ENCODE peak calls at places on chromosome 7, in eight cellular contexts. One of them, this sample, is unnamed.

GRCh38 chr7:155093586-155093985 is 23.5 kb downstream of the HTR5A start:
- DNase-seq in A673: no peak
- DNase-seq in NB4: no peak
- DNase-seq in Calu3: no peak
- DNase-seq in progenitor cell of endocrine pancreas: no peak
- DNase-seq in heart right ventricle: no peak
- DNase-seq in CD4-positive, alpha-beta T cell: no peak
- DNase-seq in fibroblast of mammary gland: no peak
- DNase-seq in this sample: no peak

GRCh38 chr7:20064974-20065862 is 152.0 kb downstream of the MACC1 start:
- DNase-seq in A673: no peak
- DNase-seq in NB4: no peak
- DNase-seq in Calu3: no peak
- DNase-seq in progenitor cell of endocrine pancreas: no peak
- DNase-seq in heart right ventricle: no peak
- DNase-seq in CD4-positive, alpha-beta T cell: no peak
- DNase-seq in fibroblast of mammary gland: peak
- DNase-seq in this sample: no peak

GRCh38 chr7:66837007-66837406 is 84.0 kb upstream of the TMEM248 start:
- DNase-seq in A673: peak
- DNase-seq in NB4: peak
- DNase-seq in Calu3: peak
- DNase-seq in progenitor cell of endocrine pancreas: no peak
- DNase-seq in heart right ventricle: no peak
- DNase-seq in CD4-positive, alpha-beta T cell: no peak
- DNase-seq in fibroblast of mammary gland: peak
- DNase-seq in this sample: no peak

GRCh38 chr7:132619967-132620366 is 43.7 kb upstream of the PLXNA4 start:
- DNase-seq in A673: no peak
- DNase-seq in NB4: no peak
- DNase-seq in Calu3: no peak
- DNase-seq in progenitor cell of endocrine pancreas: no peak
- DNase-seq in heart right ventricle: no peak
- DNase-seq in CD4-positive, alpha-beta T cell: no peak
- DNase-seq in fibroblast of mammary gland: no peak
- DNase-seq in this sample: no peak

GRCh38 chr7:1508277-1508758 is 4.1 kb upstream of the INTS1 start:
- DNase-seq in A673: no peak
- DNase-seq in NB4: peak
- DNase-seq in Calu3: no peak
- DNase-seq in progenitor cell of endocrine pancreas: no peak
- DNase-seq in heart right ventricle: no peak
- DNase-seq in CD4-positive, alpha-beta T cell: no peak
- DNase-seq in fibroblast of mammary gland: no peak
- DNase-seq in this sample: no peak

GRCh38 chr7:103540986-103541385 is 95.0 kb upstream of the SLC26A5 start:
- DNase-seq in A673: no peak
- DNase-seq in NB4: no peak
- DNase-seq in Calu3: no peak
- DNase-seq in progenitor cell of endocrine pancreas: no peak
- DNase-seq in heart right ventricle: peak
- DNase-seq in CD4-positive, alpha-beta T cell: no peak
- DNase-seq in fibroblast of mammary gland: no peak
- DNase-seq in this sample: no peak

GRCh38 chr7:44081266-44081748 is 1.0 kb downstream of the POLM start:
- DNase-seq in A673: no peak
- DNase-seq in NB4: peak
- DNase-seq in Calu3: no peak
- DNase-seq in progenitor cell of endocrine pancreas: no peak
- DNase-seq in heart right ventricle: no peak
- DNase-seq in CD4-positive, alpha-beta T cell: no peak
- DNase-seq in fibroblast of mammary gland: no peak
- DNase-seq in this sample: no peak

GRCh38 chr7:165661-166369 is 26.6 kb upstream of the FAM20C start:
- DNase-seq in A673: no peak
- DNase-seq in NB4: peak
- DNase-seq in Calu3: no peak
- DNase-seq in progenitor cell of endocrine pancreas: no peak
- DNase-seq in heart right ventricle: no peak
- DNase-seq in CD4-positive, alpha-beta T cell: no peak
- DNase-seq in fibroblast of mammary gland: no peak
- DNase-seq in this sample: no peak

GRCh38 chr7:105261689-105262088 is 127.0 kb downstream of the SRPK2 start:
- DNase-seq in A673: peak
- DNase-seq in NB4: peak
- DNase-seq in Calu3: no peak
- DNase-seq in progenitor cell of endocrine pancreas: no peak
- DNase-seq in heart right ventricle: no peak
- DNase-seq in CD4-positive, alpha-beta T cell: no peak
- DNase-seq in fibroblast of mammary gland: peak
- DNase-seq in this sample: no peak

GRCh38 chr7:78090616-78091015 is 292.0 kb downstream of the PHTF2 start:
- DNase-seq in A673: no peak
- DNase-seq in NB4: no peak
- DNase-seq in Calu3: no peak
- DNase-seq in progenitor cell of endocrine pancreas: no peak
- DNase-seq in heart right ventricle: no peak
- DNase-seq in CD4-positive, alpha-beta T cell: no peak
- DNase-seq in fibroblast of mammary gland: peak
- DNase-seq in this sample: no peak
- TF ChIP-seq CTCF in A673: peak
- TF ChIP-seq CTCF in NB4: no peak
- TF ChIP-seq CTCF in Calu3: no peak
- TF ChIP-seq CTCF in progenitor cell of endocrine pancreas: no peak
- TF ChIP-seq CTCF in heart right ventricle: no peak
- TF ChIP-seq CTCF in CD4-positive, alpha-beta T cell: no peak
- TF ChIP-seq CTCF in fibroblast of mammary gland: no peak
- TF ChIP-seq CTCF in this sample: no peak

DNA sequence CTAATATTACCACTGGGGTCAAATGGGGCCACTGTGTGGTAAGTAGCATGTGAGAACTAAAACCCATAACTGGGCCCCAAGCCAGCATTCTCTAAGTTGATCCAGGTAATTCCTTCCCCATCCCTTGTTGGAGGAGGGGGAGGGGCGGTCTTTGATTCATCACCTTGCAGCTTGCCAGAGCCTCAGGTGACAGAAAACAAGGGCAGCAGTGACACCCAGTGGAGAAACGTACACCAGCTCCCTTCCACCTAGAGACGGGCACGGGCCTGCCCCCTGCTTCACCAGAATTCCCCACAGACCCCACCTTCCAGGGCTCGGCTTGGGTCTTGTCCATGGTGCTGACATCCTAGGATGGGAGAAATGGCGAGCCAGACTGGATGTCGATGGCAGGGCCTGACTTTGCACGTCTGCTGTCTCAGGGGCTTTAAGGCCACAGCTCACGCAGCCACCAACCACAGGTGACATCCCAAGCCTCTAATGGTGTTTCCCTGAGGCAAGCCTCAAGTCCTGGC is 102.0 kb downstream of the STRA8 start:
- DNase-seq in A673: peak
- DNase-seq in NB4: peak
- DNase-seq in Calu3: peak
- DNase-seq in progenitor cell of endocrine pancreas: peak
- DNase-seq in heart right ventricle: no peak
- DNase-seq in CD4-positive, alpha-beta T cell: no peak
- DNase-seq in fibroblast of mammary gland: peak
- DNase-seq in this sample: no peak
- TF ChIP-seq CTCF in A673: peak
- TF ChIP-seq CTCF in NB4: peak
- TF ChIP-seq CTCF in Calu3: peak
- TF ChIP-seq CTCF in progenitor cell of endocrine pancreas: peak
- TF ChIP-seq CTCF in heart right ventricle: peak
- TF ChIP-seq CTCF in CD4-positive, alpha-beta T cell: no peak
- TF ChIP-seq CTCF in fibroblast of mammary gland: peak
- TF ChIP-seq CTCF in this sample: no peak

DNA sequence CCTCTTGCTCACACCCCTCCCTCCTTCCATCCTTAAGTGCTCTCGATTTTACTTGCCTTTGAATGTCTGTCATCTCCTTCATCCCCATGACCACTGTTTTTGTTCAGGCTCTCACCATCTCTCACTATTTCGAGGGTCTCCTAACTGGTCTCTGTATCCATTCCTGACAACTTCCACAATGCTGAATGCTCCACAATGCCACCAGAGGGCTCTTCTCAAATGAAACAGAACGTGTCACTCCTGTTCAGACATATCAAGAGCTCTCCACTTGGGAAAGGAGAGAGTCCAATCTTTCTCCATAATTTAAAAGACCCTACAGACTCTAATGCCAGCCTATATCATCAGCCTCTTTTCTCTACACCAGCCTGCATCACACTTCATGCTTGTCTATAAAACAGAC is 9.0 kb upstream of the SLC13A1 start:
- DNase-seq in A673: peak
- DNase-seq in NB4: peak
- DNase-seq in Calu3: no peak
- DNase-seq in progenitor cell of endocrine pancreas: no peak
- DNase-seq in heart right ventricle: no peak
- DNase-seq in CD4-positive, alpha-beta T cell: no peak
- DNase-seq in fibroblast of mammary gland: peak
- DNase-seq in this sample: no peak
- TF ChIP-seq CTCF in A673: peak
- TF ChIP-seq CTCF in NB4: peak
- TF ChIP-seq CTCF in Calu3: peak
- TF ChIP-seq CTCF in progenitor cell of endocrine pancreas: peak
- TF ChIP-seq CTCF in heart right ventricle: peak
- TF ChIP-seq CTCF in CD4-positive, alpha-beta T cell: no peak
- TF ChIP-seq CTCF in fibroblast of mammary gland: peak
- TF ChIP-seq CTCF in this sample: no peak

DNA sequence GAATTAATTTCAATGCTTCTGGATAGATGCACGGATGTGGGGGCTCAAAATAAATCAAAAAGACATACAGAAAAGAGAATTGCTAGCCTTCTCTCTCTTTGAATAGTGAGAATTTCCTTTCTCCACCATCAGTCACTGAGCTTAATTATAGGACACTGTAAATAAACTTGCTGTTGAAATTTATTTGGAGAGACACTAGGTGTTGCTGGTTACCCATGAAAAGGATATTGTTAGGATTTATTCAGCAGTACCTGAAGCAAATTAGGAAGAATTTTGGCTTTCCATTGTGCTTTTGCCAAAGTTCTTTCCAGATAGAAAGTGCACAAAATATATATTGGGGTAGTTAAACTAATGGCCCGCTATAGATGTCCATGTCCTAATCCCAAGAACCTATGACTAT is 27.6 kb downstream of the GCC1 start:
- DNase-seq in A673: no peak
- DNase-seq in NB4: no peak
- DNase-seq in Calu3: no peak
- DNase-seq in progenitor cell of endocrine pancreas: no peak
- DNase-seq in heart right ventricle: no peak
- DNase-seq in CD4-positive, alpha-beta T cell: no peak
- DNase-seq in fibroblast of mammary gland: no peak
- DNase-seq in this sample: no peak
- TF ChIP-seq CTCF in A673: no peak
- TF ChIP-seq CTCF in NB4: no peak
- TF ChIP-seq CTCF in Calu3: no peak
- TF ChIP-seq CTCF in progenitor cell of endocrine pancreas: no peak
- TF ChIP-seq CTCF in heart right ventricle: peak
- TF ChIP-seq CTCF in CD4-positive, alpha-beta T cell: no peak
- TF ChIP-seq CTCF in fibroblast of mammary gland: peak
- TF ChIP-seq CTCF in this sample: no peak

GRCh38 chr7:47758546-47758945 is 176.6 kb upstream of the TNS3 start:
- DNase-seq in A673: no peak
- DNase-seq in NB4: no peak
- DNase-seq in Calu3: no peak
- DNase-seq in progenitor cell of endocrine pancreas: no peak
- DNase-seq in heart right ventricle: no peak
- DNase-seq in CD4-positive, alpha-beta T cell: no peak
- DNase-seq in fibroblast of mammary gland: peak
- DNase-seq in this sample: no peak

GRCh38 chr7:47762746-47763062 is 180.8 kb upstream of the TNS3 start:
- DNase-seq in A673: no peak
- DNase-seq in NB4: no peak
- DNase-seq in Calu3: no peak
- DNase-seq in progenitor cell of endocrine pancreas: no peak
- DNase-seq in heart right ventricle: no peak
- DNase-seq in CD4-positive, alpha-beta T cell: no peak
- DNase-seq in fibroblast of mammary gland: no peak
- DNase-seq in this sample: no peak

GRCh38 chr7:47757946-47758371 is 176.0 kb upstream of the TNS3 start:
- DNase-seq in A673: no peak
- DNase-seq in NB4: no peak
- DNase-seq in Calu3: no peak
- DNase-seq in progenitor cell of endocrine pancreas: no peak
- DNase-seq in heart right ventricle: peak
- DNase-seq in CD4-positive, alpha-beta T cell: no peak
- DNase-seq in fibroblast of mammary gland: peak
- DNase-seq in this sample: peak

GRCh38 chr7:47762207-47762606 is 180.3 kb upstream of the TNS3 start:
- DNase-seq in A673: no peak
- DNase-seq in NB4: no peak
- DNase-seq in Calu3: no peak
- DNase-seq in progenitor cell of endocrine pancreas: no peak
- DNase-seq in heart right ventricle: no peak
- DNase-seq in CD4-positive, alpha-beta T cell: no peak
- DNase-seq in fibroblast of mammary gland: no peak
- DNase-seq in this sample: no peak

DNA sequence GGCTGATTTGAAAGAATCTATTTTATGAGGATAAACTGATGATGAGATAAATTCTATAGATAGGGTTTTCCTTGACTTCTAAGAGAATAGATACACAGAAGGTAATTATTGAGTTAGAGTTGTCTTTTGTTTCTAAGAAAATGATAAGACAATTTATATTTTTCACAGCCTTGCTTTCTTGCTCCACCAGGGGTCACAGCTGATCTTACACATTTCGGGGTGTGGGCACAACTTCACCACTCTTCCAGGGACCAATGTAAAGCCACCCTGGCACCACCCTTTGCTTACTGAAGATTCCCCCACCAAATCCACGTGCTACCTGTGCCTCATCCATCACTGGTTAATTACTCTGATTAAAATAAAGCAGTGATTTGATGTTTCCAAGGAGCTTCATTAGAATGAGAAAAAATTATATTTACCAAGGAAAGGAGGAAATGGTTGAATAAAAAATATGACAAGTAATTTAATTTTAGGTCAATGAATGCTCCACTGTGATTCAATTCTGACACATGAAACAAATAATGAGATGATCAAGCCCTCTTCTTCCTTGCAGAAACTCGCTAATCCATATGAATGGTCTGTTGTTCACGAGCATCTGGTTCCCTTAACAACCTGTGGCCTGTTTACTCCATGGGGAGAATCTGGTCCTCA is 177.3 kb upstream of the TNS3 start:
- DNase-seq in A673: no peak
- DNase-seq in NB4: peak
- DNase-seq in Calu3: peak
- DNase-seq in progenitor cell of endocrine pancreas: no peak
- DNase-seq in heart right ventricle: no peak
- DNase-seq in CD4-positive, alpha-beta T cell: no peak
- DNase-seq in fibroblast of mammary gland: peak
- DNase-seq in this sample: no peak
- TF ChIP-seq CTCF in A673: peak
- TF ChIP-seq CTCF in NB4: no peak
- TF ChIP-seq CTCF in Calu3: peak
- TF ChIP-seq CTCF in progenitor cell of endocrine pancreas: peak
- TF ChIP-seq CTCF in heart right ventricle: no peak
- TF ChIP-seq CTCF in CD4-positive, alpha-beta T cell: no peak
- TF ChIP-seq CTCF in fibroblast of mammary gland: peak
- TF ChIP-seq CTCF in this sample: no peak

This sample was measured in omental fat pad.